ENCODE peak calls at places on chromosomes 1 and 21, in six cellular contexts. One of them, this sample, is unnamed.

GRCh38 chr1:35576061-35576765 is 3.1 kb downstream of the TFAP2E start:
- DNase-seq in Panc1: no peak
- DNase-seq in epithelial cell of esophagus: no peak
- DNase-seq in mucosa of descending colon: no peak
- DNase-seq in esophagus squamous epithelium: no peak
- DNase-seq in keratinocyte: no peak
- DNase-seq in this sample: no peak

GRCh38 chr1:179476484-179476883 is 99.3 kb downstream of the NPHS2 start:
- DNase-seq in keratinocyte: no peak
- DNase-seq in epithelial cell of esophagus: no peak
- DNase-seq in esophagus squamous epithelium: no peak
- DNase-seq in mucosa of descending colon: no peak
- DNase-seq in Panc1: no peak
- DNase-seq in this sample: no peak

GRCh38 chr1:1033009-1033587 is 13.2 kb downstream of the AGRN start:
- DNase-seq in mucosa of descending colon: peak; percentile 92
- DNase-seq in Panc1: no peak
- DNase-seq in epithelial cell of esophagus: peak; percentile 92
- DNase-seq in esophagus squamous epithelium: peak; percentile 52
- DNase-seq in keratinocyte: no peak
- DNase-seq in this sample: peak; percentile 85

GRCh38 chr21:34800797-34801518 is 132.2 kb downstream of the CLIC6 start:
- DNase-seq in epithelial cell of esophagus: peak; percentile 94
- DNase-seq in Panc1: no peak
- DNase-seq in keratinocyte: no peak
- DNase-seq in mucosa of descending colon: no peak
- DNase-seq in esophagus squamous epithelium: no peak
- DNase-seq in this sample: no peak

GRCh38 chr21:34609244-34609950 is 5.5 kb downstream of the RCAN1 start:
- DNase-seq in keratinocyte: peak; percentile 19
- DNase-seq in esophagus squamous epithelium: no peak
- DNase-seq in epithelial cell of esophagus: peak; percentile 84
- DNase-seq in Panc1: no peak
- DNase-seq in mucosa of descending colon: no peak
- DNase-seq in this sample: no peak

GRCh38 chr1:9985001-9985400 is 12.0 kb upstream of the RBP7 start:
- DNase-seq in keratinocyte: no peak
- DNase-seq in esophagus squamous epithelium: no peak
- DNase-seq in epithelial cell of esophagus: no peak
- DNase-seq in Panc1: no peak
- DNase-seq in mucosa of descending colon: no peak
- DNase-seq in this sample: no peak

GRCh38 chr1:204821924-204822323 is 48.7 kb upstream of the NFASC start:
- DNase-seq in Panc1: no peak
- DNase-seq in keratinocyte: no peak
- DNase-seq in mucosa of descending colon: no peak
- DNase-seq in esophagus squamous epithelium: no peak
- DNase-seq in epithelial cell of esophagus: no peak
- DNase-seq in this sample: no peak

GRCh38 chr1:93324486-93325464 is 20.9 kb upstream of the DR1 start:
- DNase-seq in Panc1: no peak
- DNase-seq in keratinocyte: peak; percentile 77
- DNase-seq in epithelial cell of esophagus: peak; percentile 88
- DNase-seq in mucosa of descending colon: no peak
- DNase-seq in esophagus squamous epithelium: no peak
- DNase-seq in this sample: no peak

GRCh38 chr1:45557422-45557944 is 6.9 kb downstream of the AKR1A1 start:
- DNase-seq in Panc1: no peak
- DNase-seq in esophagus squamous epithelium: no peak
- DNase-seq in keratinocyte: no peak
- DNase-seq in epithelial cell of esophagus: peak; percentile 57
- DNase-seq in mucosa of descending colon: no peak
- DNase-seq in this sample: no peak

GRCh38 chr1:61441723-61442262 is 283.1 kb downstream of the TM2D1 start:
- DNase-seq in mucosa of descending colon: no peak
- DNase-seq in keratinocyte: no peak
- DNase-seq in epithelial cell of esophagus: no peak
- DNase-seq in esophagus squamous epithelium: no peak
- DNase-seq in Panc1: no peak
- DNase-seq in this sample: no peak

GRCh38 chr1:100065969-100066227 is 66.8 kb downstream of the SASS6 start:
- DNase-seq in keratinocyte: no peak
- DNase-seq in mucosa of descending colon: no peak
- DNase-seq in esophagus squamous epithelium: no peak
- DNase-seq in Panc1: no peak
- DNase-seq in epithelial cell of esophagus: no peak
- DNase-seq in this sample: no peak

GRCh38 chr1:204065174-204065985 is 7.5 kb upstream of the SOX13 start:
- DNase-seq in mucosa of descending colon: peak; percentile 53
- DNase-seq in keratinocyte: no peak
- DNase-seq in esophagus squamous epithelium: no peak
- DNase-seq in Panc1: no peak
- DNase-seq in epithelial cell of esophagus: no peak
- DNase-seq in this sample: no peak

GRCh38 chr1:56385314-56385713 is 194.0 kb downstream of the PLPP3 start:
- DNase-seq in mucosa of descending colon: no peak
- DNase-seq in Panc1: no peak
- DNase-seq in epithelial cell of esophagus: no peak
- DNase-seq in keratinocyte: no peak
- DNase-seq in esophagus squamous epithelium: no peak
- DNase-seq in this sample: no peak

GRCh38 chr1:17724150-17724549 is 31.0 kb upstream of the ACTL8 start:
- DNase-seq in epithelial cell of esophagus: no peak
- DNase-seq in esophagus squamous epithelium: no peak
- DNase-seq in keratinocyte: no peak
- DNase-seq in mucosa of descending colon: no peak
- DNase-seq in Panc1: no peak
- DNase-seq in this sample: no peak

GRCh38 chr1:234638832-234639799 is 29.1 kb upstream of the IRF2BP2 start:
- DNase-seq in epithelial cell of esophagus: peak; percentile 42
- DNase-seq in mucosa of descending colon: no peak
- DNase-seq in Panc1: no peak
- DNase-seq in esophagus squamous epithelium: no peak
- DNase-seq in keratinocyte: no peak
- DNase-seq in this sample: no peak

GRCh38 chr1:9689011-9689706 is 37.6 kb downstream of the PIK3CD start:
- DNase-seq in Panc1: no peak
- DNase-seq in mucosa of descending colon: peak; percentile 91
- DNase-seq in esophagus squamous epithelium: no peak
- DNase-seq in epithelial cell of esophagus: peak; percentile 80
- DNase-seq in keratinocyte: no peak
- DNase-seq in this sample: no peak

GRCh38 chr1:31723828-31724359 is 20.1 kb upstream of the COL16A1 start:
- DNase-seq in mucosa of descending colon: peak; percentile 79
- DNase-seq in keratinocyte: peak; percentile 85
- DNase-seq in epithelial cell of esophagus: peak; percentile 92
- DNase-seq in Panc1: no peak
- DNase-seq in esophagus squamous epithelium: no peak
- DNase-seq in this sample: no peak

GRCh38 chr1:164562947-164563346 is 4.0 kb downstream of the PBX1 start:
- DNase-seq in esophagus squamous epithelium: no peak
- DNase-seq in keratinocyte: no peak
- DNase-seq in Panc1: no peak
- DNase-seq in epithelial cell of esophagus: no peak
- DNase-seq in mucosa of descending colon: no peak
- DNase-seq in this sample: no peak

DNA sequence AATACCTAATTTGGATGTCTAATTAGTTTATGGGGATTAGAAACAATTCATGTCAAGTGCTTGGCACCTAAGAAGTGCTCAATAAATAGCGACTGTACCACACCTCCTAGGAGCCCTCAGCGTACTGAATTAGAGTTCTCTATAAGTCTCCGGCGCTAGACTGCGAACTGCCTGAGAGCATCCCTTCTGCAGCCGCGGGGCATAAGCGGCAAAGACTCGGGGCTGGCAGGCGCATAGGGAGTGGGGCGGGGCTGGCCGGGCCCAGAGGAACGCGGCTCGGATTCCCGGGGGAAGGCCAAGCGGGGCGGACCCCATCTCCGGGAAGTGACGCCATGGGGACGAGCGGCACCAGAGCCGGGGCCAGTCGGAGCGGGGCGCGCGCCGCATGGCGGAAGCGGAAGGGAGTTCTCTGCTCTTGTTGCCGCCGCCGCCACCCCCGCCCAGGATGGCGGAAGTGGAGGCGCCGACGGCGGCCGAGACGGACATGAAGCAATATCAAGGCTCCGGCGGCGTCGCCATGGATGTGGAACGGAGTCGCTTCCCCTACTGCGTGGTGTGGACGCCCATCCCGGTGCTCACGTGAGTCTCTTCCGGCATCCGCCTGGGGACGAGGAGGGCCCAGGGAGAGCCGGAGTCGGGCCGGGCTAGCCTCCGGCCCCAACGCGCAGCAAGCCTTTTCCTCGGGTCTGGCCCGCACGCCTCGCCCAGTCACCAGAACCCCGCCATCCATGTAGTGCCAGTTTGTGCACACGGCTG is at the start of gene TMEM222:
- DNase-seq in mucosa of descending colon: peak; percentile 98
- DNase-seq in keratinocyte: peak; percentile 76
- DNase-seq in epithelial cell of esophagus: peak; percentile 99
- DNase-seq in esophagus squamous epithelium: peak; percentile 82
- DNase-seq in Panc1: peak; percentile 54
- DNase-seq in this sample: peak; percentile 85
- TF ChIP-seq CTCF in mucosa of descending colon: peak; percentile 28
- TF ChIP-seq CTCF in keratinocyte: no peak
- TF ChIP-seq CTCF in epithelial cell of esophagus: no peak
- TF ChIP-seq CTCF in esophagus squamous epithelium: peak; percentile 16
- TF ChIP-seq CTCF in Panc1: no peak
- TF ChIP-seq CTCF in this sample: no peak

GRCh38 chr1:172976222-172977041 is 74.3 kb downstream of the TNFSF18 start:
- DNase-seq in Panc1: no peak
- DNase-seq in mucosa of descending colon: peak; percentile 44
- DNase-seq in epithelial cell of esophagus: peak; percentile 88
- DNase-seq in esophagus squamous epithelium: no peak
- DNase-seq in keratinocyte: no peak
- DNase-seq in this sample: no peak
- H3K4me3 ChIP-seq in Panc1: no peak overlapping the region
- H3K4me3 ChIP-seq in mucosa of descending colon: no peak overlapping the region
- H3K4me3 ChIP-seq in epithelial cell of esophagus: no peak overlapping the region
- H3K4me3 ChIP-seq in esophagus squamous epithelium: no peak overlapping the region
- H3K4me3 ChIP-seq in keratinocyte: no peak overlapping the region
- H3K4me3 ChIP-seq in this sample: no peak overlapping the region

DNA sequence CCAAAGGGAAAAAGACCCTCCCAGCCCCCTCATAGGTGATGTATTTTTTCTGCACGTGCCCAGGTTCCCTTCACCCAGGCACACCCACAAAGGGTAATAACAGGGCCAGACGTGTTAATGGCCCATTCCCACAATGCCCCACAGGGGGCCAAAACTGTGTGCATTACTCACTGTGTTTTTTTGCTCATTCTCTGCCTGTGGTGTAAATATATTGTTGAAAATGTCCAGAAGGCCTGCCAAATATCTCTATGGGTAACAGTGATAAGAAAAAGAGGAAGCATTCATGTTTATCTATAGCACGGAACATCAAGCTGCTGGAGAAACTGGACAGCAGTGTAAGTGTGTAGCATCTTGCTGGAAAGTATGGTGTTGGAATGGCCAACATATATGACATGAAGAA is 21.9 kb downstream of the RHEX start:
- DNase-seq in esophagus squamous epithelium: no peak
- DNase-seq in Panc1: no peak
- DNase-seq in epithelial cell of esophagus: no peak
- DNase-seq in mucosa of descending colon: no peak
- DNase-seq in keratinocyte: no peak
- DNase-seq in this sample: no peak
- TF ChIP-seq CTCF in esophagus squamous epithelium: no peak
- TF ChIP-seq CTCF in Panc1: peak; percentile 10
- TF ChIP-seq CTCF in epithelial cell of esophagus: no peak
- TF ChIP-seq CTCF in mucosa of descending colon: no peak
- TF ChIP-seq CTCF in keratinocyte: no peak
- TF ChIP-seq CTCF in this sample: peak; percentile 18

GRCh38 chr1:65190229-65190628 is 42.2 kb downstream of the AK4 start:
- DNase-seq in keratinocyte: no peak
- DNase-seq in Panc1: no peak
- DNase-seq in epithelial cell of esophagus: no peak
- DNase-seq in esophagus squamous epithelium: no peak
- DNase-seq in mucosa of descending colon: no peak
- DNase-seq in this sample: no peak
- H3K4me3 ChIP-seq in keratinocyte: no peak overlapping the region
- H3K4me3 ChIP-seq in Panc1: no peak overlapping the region
- H3K4me3 ChIP-seq in epithelial cell of esophagus: no peak overlapping the region
- H3K4me3 ChIP-seq in esophagus squamous epithelium: no peak overlapping the region
- H3K4me3 ChIP-seq in mucosa of descending colon: no peak overlapping the region
- H3K4me3 ChIP-seq in this sample: no peak overlapping the region

DNA sequence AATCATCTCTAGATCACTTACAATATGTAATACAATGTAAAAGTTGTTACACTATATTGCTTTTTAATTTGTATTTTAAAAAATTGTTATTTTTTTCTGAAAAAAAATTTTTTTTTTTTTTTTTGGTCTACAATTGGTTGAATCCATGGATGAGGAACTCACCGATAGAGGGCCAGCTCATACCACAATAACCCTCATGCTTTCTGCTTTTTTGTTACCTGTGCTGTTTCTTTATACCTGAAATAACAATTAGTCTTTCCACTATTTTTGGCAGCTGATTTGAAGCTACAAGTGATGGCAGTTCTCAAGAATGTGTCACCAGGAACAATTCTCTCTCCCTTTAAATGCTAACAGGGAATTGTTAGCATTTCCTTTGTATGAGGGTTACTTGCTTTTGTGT is 12.0 kb downstream of the SMG7 start:
- DNase-seq in Panc1: no peak
- DNase-seq in keratinocyte: no peak
- DNase-seq in mucosa of descending colon: no peak
- DNase-seq in epithelial cell of esophagus: peak; percentile 28
- DNase-seq in esophagus squamous epithelium: no peak
- DNase-seq in this sample: no peak
- TF ChIP-seq CTCF in Panc1: no peak
- TF ChIP-seq CTCF in keratinocyte: no peak
- TF ChIP-seq CTCF in mucosa of descending colon: no peak
- TF ChIP-seq CTCF in epithelial cell of esophagus: peak; percentile 47
- TF ChIP-seq CTCF in esophagus squamous epithelium: no peak
- TF ChIP-seq CTCF in this sample: no peak

This sample was measured in GM12864.